ENCODE peak calls at places on chromosomes 6 and 20, in nine cellular contexts. C is brain microvascular endothelial cell, T is neural crest cell, N is choroid plexus epithelial cell, O is astrocyte of the spinal cord, U is fibroblast of pulmonary artery, K is heart left ventricle, S is GM20000, G is Peyer's patch. F is an unnamed sample.

GRCh38 chr6:16683524-16684194 is 77.6 kb downstream of the ATXN1 start:
- DNase-seq in C (peak), T (no peak), N (peak), O (peak), U (peak), K (no peak), S (no peak), G (peak), F (no peak)

GRCh38 chr20:22070546-22070945 is 365.1 kb downstream of the PAX1 start:
- DNase-seq in C (peak), T (no peak), N (peak), O (no peak), U (no peak), K (peak), S (no peak), G (no peak), F (no peak)

GRCh38 chr20:1373614-1374013 is 19.2 kb downstream of the FKBP1A start:
- DNase-seq in C (no peak), T (no peak), N (no peak), O (no peak), U (no peak), K (no peak), S (no peak), G (no peak), F (no peak)

GRCh38 chr20:20360464-20360863 is 7.4 kb upstream of the INSM1 start:
- DNase-seq in C (peak), T (peak), N (peak), O (peak), U (peak), K (no peak), S (peak), G (no peak), F (no peak)

GRCh38 chr6:34531580-34532201 is 24.4 kb downstream of the SPDEF start:
- DNase-seq in C (peak), T (no peak), N (peak), O (peak), U (peak), K (peak), S (peak), G (no peak), F (no peak)

GRCh38 chr6:32785781-32786533 is 22.6 kb upstream of the HLA-DQB2 start:
- DNase-seq in C (peak), T (peak), N (peak), O (peak), U (peak), K (peak), S (peak), G (no peak), F (no peak)

GRCh38 chr6:17511084-17511483 is 89.0 kb upstream of the FAM8A1 start:
- DNase-seq in C (no peak), T (no peak), N (no peak), O (no peak), U (no peak), K (no peak), S (no peak), G (no peak), F (no peak)

GRCh38 chr20:17747431-17747846 is 47.7 kb downstream of the BANF2 start:
- DNase-seq in C (peak), T (no peak), N (peak), O (peak), U (peak), K (no peak), S (no peak), G (no peak), F (no peak)

GRCh38 chr6:149093643-149094042 is 223.9 kb upstream of the TAB2 start:
- DNase-seq in C (peak), T (no peak), N (peak), O (peak), U (peak), K (no peak), S (no peak), G (no peak), F (no peak)

GRCh38 chr6:142796571-142796970 is 148.4 kb downstream of the HIVEP2 start:
- DNase-seq in C (peak), T (no peak), N (peak), O (peak), U (peak), K (no peak), S (no peak), G (no peak), F (no peak)

GRCh38 chr6:166486536-166486880 is 100.0 kb downstream of the RAMACL start:
- DNase-seq in C (no peak), T (no peak), N (no peak), O (no peak), U (no peak), K (no peak), S (no peak), G (no peak), F (no peak)

GRCh38 chr20:17621229-17621968 is 51.5 kb downstream of the DSTN start:
- DNase-seq in C (no peak), T (no peak), N (no peak), O (no peak), U (no peak), K (no peak), S (no peak), G (no peak), F (no peak)

GRCh38 chr6:104548297-104548696 is 311.4 kb downstream of the HACE1 start:
- DNase-seq in C (no peak), T (no peak), N (no peak), O (no peak), U (no peak), K (no peak), S (no peak), G (no peak), F (no peak)

GRCh38 chr20:36998652-36999051 is 47.1 kb upstream of the SAMHD1 start:
- DNase-seq in C (no peak), T (no peak), N (no peak), O (no peak), U (no peak), K (no peak), S (no peak), G (no peak), F (no peak)

GRCh38 chr6:11987390-11987789 is 24.7 kb upstream of the HIVEP1 start:
- DNase-seq in C (no peak), T (no peak), N (no peak), O (no peak), U (no peak), K (no peak), S (no peak), G (no peak), F (no peak)

GRCh38 chr6:125124250-125124777 is 29.3 kb upstream of the TPD52L1 start:
- DNase-seq in C (no peak), T (no peak), N (peak), O (peak), U (no peak), K (no peak), S (no peak), G (no peak), F (no peak)

GRCh38 chr6:43900560-43901329 is 130.7 kb downstream of the VEGFA start:
- DNase-seq in C (no peak), T (no peak), N (no peak), O (no peak), U (no peak), K (no peak), S (no peak), G (peak), F (no peak)

GRCh38 chr6:98452721-98453120 is 381.7 kb upstream of the POU3F2 start:
- DNase-seq in C (no peak), T (no peak), N (no peak), O (no peak), U (no peak), K (no peak), S (no peak), G (no peak), F (no peak)

GRCh38 chr20:60046011-60046413 is 87.8 kb downstream of the CDH26 start:
- DNase-seq in C (no peak), T (no peak), N (peak), O (peak), U (no peak), K (no peak), S (no peak), G (no peak), F (no peak)

GRCh38 chr6:42898891-42899361 is 16.9 kb upstream of the PTCRA start:
- DNase-seq in C (peak), T (peak), N (peak), O (peak), U (peak), K (peak), S (no peak), G (no peak), F (peak)

GRCh38 chr6:53833147-53833546 is 38.3 kb downstream of the LRRC1 start:
- DNase-seq in C (no peak), T (no peak), N (no peak), O (no peak), U (no peak), K (no peak), S (no peak), G (no peak), F (no peak)

GRCh38 chr6:168650686-168651085 is 209.7 kb downstream of the SMOC2 start:
- DNase-seq in C (no peak), T (no peak), N (no peak), O (no peak), U (no peak), K (no peak), S (no peak), G (no peak), F (no peak)

DNA sequence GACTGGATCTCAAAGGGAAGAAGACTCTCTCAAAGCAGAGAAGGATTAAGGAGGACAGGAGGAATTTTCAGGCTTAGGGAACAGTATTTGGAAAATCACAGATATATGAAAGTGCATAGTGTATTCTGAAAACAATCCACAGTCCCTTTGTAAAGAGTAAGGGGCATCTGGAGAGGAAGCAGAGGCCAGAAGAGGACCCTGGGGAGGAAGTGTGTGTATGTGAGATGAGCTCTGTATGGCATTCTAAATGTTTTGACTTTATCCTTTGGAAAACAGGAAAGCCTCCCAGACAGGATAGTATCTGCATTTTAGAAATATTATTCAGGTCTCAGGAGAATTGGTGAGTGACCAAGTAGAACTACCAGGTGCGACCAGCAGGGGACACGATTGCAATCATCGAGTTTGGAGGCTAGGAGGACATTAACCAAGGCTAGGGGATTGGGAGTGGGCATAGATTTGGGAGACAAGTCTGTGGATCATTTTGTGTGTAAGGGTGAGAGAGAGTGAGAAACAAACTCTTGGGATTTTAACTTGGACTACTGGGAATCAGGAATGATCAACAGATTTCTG is 38.3 kb upstream of the FAM184A start:
- DNase-seq in C (no peak), T (no peak), N (no peak), O (no peak), U (no peak), K (no peak), S (no peak), G (no peak), F (no peak)
- TF ChIP-seq CTCF in C (peak), T (peak), N (peak), O (peak), U (peak), K (no peak), S (no peak), G (no peak), F (peak)

GRCh38 chr20:58236612-58237317 is 8.3 kb upstream of the ANKRD60 start:
- DNase-seq in C (peak), T (peak), N (peak), O (peak), U (peak), K (peak), S (peak), G (peak), F (peak)

GRCh38 chr20:58235010-58235409 is 6.6 kb upstream of the ANKRD60 start:
- DNase-seq in C (no peak), T (no peak), N (no peak), O (no peak), U (no peak), K (no peak), S (no peak), G (no peak), F (no peak)

GRCh38 chr20:58238490-58238889 is 10.0 kb upstream of the ANKRD60 start:
- DNase-seq in C (no peak), T (no peak), N (peak), O (no peak), U (no peak), K (no peak), S (no peak), G (no peak), F (no peak)

GRCh38 chr20:58239216-58239615 is 10.8 kb upstream of the ANKRD60 start:
- DNase-seq in C (peak), T (no peak), N (peak), O (no peak), U (no peak), K (no peak), S (no peak), G (no peak), F (no peak)

DNA sequence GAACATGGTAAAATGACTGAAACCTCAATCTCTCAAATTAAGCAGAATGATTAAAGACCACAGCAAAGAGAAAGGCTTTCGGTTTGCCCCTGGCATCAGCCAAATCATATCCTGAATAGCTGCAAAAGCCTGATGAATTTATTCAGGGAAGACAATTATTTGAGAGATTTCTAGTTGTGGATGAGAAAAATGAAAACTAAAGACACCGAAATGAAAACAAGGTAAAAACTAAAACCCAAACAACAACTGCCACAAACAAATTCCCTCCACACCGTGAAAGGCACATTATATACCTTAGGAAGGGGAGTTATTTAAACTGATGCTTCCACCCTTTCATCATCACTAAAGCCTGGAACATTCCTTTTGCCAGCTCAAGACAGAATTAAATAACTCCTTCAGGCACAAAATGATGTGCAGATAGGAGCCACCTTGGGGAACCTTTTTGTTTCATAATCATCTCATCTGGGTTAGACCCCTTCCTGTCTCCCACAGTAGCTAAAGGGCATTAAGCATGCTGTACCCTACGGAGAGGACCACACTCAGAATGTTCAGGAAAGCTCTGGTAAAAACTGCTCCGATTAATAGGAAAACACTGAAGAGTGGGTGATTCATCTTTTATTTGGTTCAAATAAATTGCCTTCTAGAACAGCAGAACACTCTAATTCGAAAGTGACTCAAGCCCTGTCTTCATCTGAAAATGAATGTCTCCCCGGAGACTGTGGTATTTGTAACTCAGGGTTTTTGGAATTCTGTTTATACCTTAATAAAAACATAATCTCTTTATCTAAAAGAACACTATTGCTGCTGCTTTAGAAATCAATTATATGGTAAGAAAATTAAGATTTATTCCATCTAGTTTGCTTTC is 9.1 kb upstream of the ANKRD60 start:
- DNase-seq in C (peak), T (no peak), N (peak), O (peak), U (peak), K (no peak), S (no peak), G (no peak), F (no peak)
- TF ChIP-seq CTCF in C (no peak), T (no peak), N (no peak), O (no peak), U (no peak), K (no peak), S (no peak), G (no peak), F (peak)

DNA sequence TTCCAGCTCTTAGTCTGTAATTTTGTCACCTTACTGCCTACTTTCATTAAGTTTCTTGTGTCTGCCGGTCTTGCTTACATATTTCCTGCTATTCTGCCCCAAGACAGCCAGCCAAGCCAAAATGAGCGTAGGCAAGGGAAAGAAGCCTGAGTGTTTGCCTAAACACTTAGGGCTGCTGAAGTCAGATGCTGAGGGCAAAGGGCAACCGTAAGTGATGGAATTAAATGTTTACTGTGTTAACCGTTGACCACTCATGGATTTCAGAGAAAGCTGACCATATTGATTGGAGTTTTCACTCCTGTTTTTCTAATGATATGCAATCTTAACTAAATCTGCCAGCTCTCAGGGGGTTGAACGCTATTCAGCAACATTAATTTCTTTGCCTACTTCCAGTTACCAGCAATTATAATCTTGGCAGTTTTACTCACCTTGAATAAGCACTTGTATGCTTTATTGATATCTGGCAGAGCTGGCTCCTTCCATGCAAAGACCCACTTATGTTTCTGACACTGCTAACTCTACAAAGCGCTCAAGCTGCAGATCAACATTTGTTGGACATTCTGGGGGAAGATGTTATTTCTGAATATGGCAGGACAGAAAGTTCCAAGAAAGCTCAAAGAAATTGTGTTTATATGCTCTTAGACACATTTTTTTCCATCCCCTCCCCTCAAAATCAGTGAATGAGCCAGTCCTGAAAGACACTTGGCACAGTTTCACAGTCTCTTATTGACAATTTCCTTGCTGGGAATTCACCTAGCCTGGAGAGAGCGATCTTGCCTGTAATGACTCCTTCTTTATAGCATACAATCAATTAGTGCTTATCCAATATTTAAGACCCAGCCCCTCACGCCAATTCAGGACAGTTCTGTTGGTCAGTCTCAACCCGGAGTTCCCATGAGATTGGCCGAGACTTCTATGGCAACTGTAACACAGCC is 183.8 kb downstream of the PLCB1 start:
- DNase-seq in C (no peak), T (no peak), N (no peak), O (no peak), U (no peak), K (no peak), S (no peak), G (no peak), F (no peak)
- TF ChIP-seq CTCF in C (no peak), T (no peak), N (no peak), O (no peak), U (no peak), K (no peak), S (no peak), G (no peak), F (no peak)

GRCh38 chr6:89952361-89952680 is 58.1 kb downstream of the GJA10 start:
- DNase-seq in C (no peak), T (no peak), N (no peak), O (no peak), U (no peak), K (no peak), S (no peak), G (no peak), F (no peak)

GRCh38 chr6:89950446-89950845 is 56.2 kb downstream of the GJA10 start:
- DNase-seq in C (no peak), T (no peak), N (no peak), O (no peak), U (no peak), K (no peak), S (no peak), G (no peak), F (no peak)

GRCh38 chr6:89950879-89951391 is 56.7 kb downstream of the GJA10 start:
- DNase-seq in C (no peak), T (no peak), N (peak), O (no peak), U (peak), K (no peak), S (no peak), G (no peak), F (peak)

GRCh38 chr6:89952696-89953095 is 58.4 kb downstream of the GJA10 start:
- DNase-seq in C (peak), T (no peak), N (peak), O (peak), U (peak), K (no peak), S (no peak), G (no peak), F (no peak)

DNA sequence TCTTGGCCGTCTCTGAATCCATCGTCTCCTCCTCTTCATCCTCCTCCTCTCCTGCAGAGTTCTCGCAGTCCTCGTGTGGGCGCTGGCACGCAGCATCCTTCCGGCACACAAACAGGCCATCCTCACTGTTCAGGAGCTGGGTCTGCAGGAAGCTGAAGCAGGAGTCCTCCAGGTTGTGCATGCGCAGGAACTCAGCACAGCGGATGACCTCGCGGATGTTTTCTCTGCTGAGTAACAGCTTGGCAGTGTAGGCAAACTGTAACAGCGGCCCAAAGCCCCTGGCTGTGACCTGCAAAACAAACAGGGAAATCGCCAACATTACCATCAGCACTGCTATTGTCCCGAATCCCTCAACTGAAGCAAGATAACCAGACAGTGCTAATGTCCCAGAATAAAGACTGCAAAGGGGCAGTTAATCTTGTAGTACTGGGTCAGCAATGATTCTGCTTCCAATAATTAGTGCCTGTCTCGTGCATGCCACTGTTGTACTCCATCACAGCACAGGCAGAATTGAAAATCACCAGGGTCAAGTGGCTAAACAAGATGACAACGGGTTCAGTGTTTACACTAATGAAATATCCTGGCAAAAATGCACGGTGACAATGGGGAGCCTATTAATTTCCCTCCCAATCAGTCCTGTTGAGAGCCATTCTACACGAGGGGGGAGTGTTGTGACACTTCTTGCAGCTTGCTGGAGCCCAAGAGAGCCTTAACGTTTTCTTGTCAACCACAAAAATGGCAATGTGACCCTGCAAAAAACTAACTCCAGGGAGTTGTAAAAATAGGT is 57.5 kb downstream of the GJA10 start:
- DNase-seq in C (peak), T (no peak), N (peak), O (peak), U (peak), K (no peak), S (no peak), G (no peak), F (no peak)
- TF ChIP-seq CTCF in C (peak), T (peak), N (peak), O (no peak), U (no peak), K (no peak), S (no peak), G (no peak), F (no peak)

DNA sequence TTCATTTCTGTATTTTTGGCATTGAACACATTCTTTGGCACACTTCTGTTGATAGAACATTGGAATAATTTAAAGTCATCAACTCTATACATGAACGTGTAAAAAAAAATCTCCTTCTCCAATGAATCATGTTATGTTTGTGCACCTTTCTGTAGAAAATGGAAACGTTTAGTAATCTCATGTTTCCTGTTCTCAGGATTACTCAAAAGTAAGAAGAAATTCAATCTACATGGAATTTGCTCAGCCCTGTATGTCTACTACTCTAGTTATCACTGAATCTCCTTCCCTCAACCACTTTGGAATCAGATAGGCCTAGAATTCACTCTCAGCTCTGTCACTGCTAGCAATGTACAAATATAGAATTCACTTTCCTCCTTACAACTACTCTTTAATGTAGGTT is 103.6 kb downstream of the COL21A1 start:
- DNase-seq in C (no peak), T (no peak), N (peak), O (no peak), U (no peak), K (no peak), S (no peak), G (no peak), F (no peak)
- TF ChIP-seq CTCF in C (no peak), T (no peak), N (no peak), O (no peak), U (no peak), K (no peak), S (no peak), G (no peak), F (no peak)